ENCODE peak calls at places on chromosome 17, in nine cellular contexts. L is choroid plexus epithelial cell; C is psoas muscle; E is astrocyte of the cerebellum; U is Peyer's patch; V is ascending aorta; J is mammary epithelial cell; G is A549; T is CD8-positive, alpha-beta T cell. F is an unnamed sample.

GRCh38 chr17:20191066-20191465 is 181.9 kb downstream of the SPECC1 start:
- DNase-seq in L (peak; percentile 93), C (no peak), E (peak; percentile 82), U (no peak), V (no peak), J (peak; percentile 90), G (no peak), T (no peak), F (no peak)

GRCh38 chr17:48499248-48499647 is 31.6 kb downstream of the HOXB1 start:
- DNase-seq in L (no peak), C (no peak), E (no peak), U (no peak), V (no peak), J (peak; percentile 44), G (no peak), T (no peak), F (no peak)

GRCh38 chr17:57599271-57600045 is 145.6 kb downstream of the CCDC182 start:
- DNase-seq in L (no peak), C (no peak), E (no peak), U (peak; percentile 69), V (no peak), J (no peak), G (no peak), T (peak; percentile 74), F (peak; percentile 20)

GRCh38 chr17:69428252-69428980 is 13.9 kb downstream of the MAP2K6 start:
- DNase-seq in L (no peak), C (no peak), E (no peak), U (no peak), V (no peak), J (no peak), G (no peak), T (no peak), F (peak; percentile 12)

GRCh38 chr17:5049314-5049819 is 14.1 kb upstream of the SLC52A1 start:
- DNase-seq in L (no peak), C (no peak), E (no peak), U (peak; percentile 91), V (no peak), J (no peak), G (no peak), T (peak; percentile 79), F (peak; percentile 81)

GRCh38 chr17:8248751-8249607 is at the start of gene PFAS:
- DNase-seq in L (peak; percentile 92), C (peak; percentile 98), E (peak; percentile 73), U (peak; percentile 99), V (peak; percentile 98), J (peak; percentile 93), G (peak; percentile 97), T (peak; percentile 98), F (peak; percentile 97)

GRCh38 chr17:12097326-12097725 is 76.6 kb downstream of the MAP2K4 start:
- DNase-seq in L (no peak), C (no peak), E (no peak), U (no peak), V (no peak), J (no peak), G (no peak), T (no peak), F (no peak)

GRCh38 chr17:57993471-57994365 is 5.7 kb upstream of the VEZF1 start:
- DNase-seq in L (peak; percentile 30), C (no peak), E (no peak), U (no peak), V (no peak), J (no peak), G (no peak), T (no peak), F (peak; percentile 54)

GRCh38 chr17:50667259-50668024 is 32.8 kb downstream of the ABCC3 start:
- DNase-seq in L (no peak), C (no peak), E (no peak), U (no peak), V (no peak), J (no peak), G (no peak), T (no peak), F (no peak)

GRCh38 chr17:81289627-81290026 is 5.5 kb downstream of the SLC38A10 start:
- DNase-seq in L (no peak), C (no peak), E (no peak), U (no peak), V (no peak), J (no peak), G (no peak), T (no peak), F (no peak)

GRCh38 chr17:61689610-61690180 is 98.7 kb upstream of the NACA2 start:
- DNase-seq in L (peak; percentile 11), C (no peak), E (no peak), U (no peak), V (no peak), J (peak; percentile 12), G (no peak), T (no peak), F (no peak)

GRCh38 chr17:4483012-4483840 is 15.5 kb upstream of the SPNS2 start:
- DNase-seq in L (no peak), C (no peak), E (no peak), U (peak; percentile 75), V (no peak), J (peak; percentile 80), G (peak; percentile 53), T (no peak), F (no peak)

GRCh38 chr17:50272711-50273653 is 1.3 kb upstream of the TMEM92 start:
- DNase-seq in L (peak; percentile 64), C (peak; percentile 75), E (no peak), U (peak; percentile 70), V (no peak), J (no peak), G (peak; percentile 73), T (peak; percentile 74), F (peak; percentile 24)

GRCh38 chr17:65283704-65284103 is 146.5 kb downstream of the RGS9 start:
- DNase-seq in L (no peak), C (no peak), E (no peak), U (peak; percentile 67), V (peak; percentile 55), J (no peak), G (no peak), T (no peak), F (no peak)

GRCh38 chr17:49565948-49566491 is 9.7 kb upstream of the NXPH3 start:
- DNase-seq in L (peak; percentile 90), C (peak; percentile 91), E (no peak), U (peak; percentile 61), V (peak; percentile 94), J (peak; percentile 38), G (no peak), T (no peak), F (no peak)

GRCh38 chr17:8072339-8072726 is 15.2 kb downstream of the ALOX12B start:
- DNase-seq in L (no peak), C (no peak), E (no peak), U (no peak), V (no peak), J (no peak), G (no peak), T (no peak), F (no peak)

GRCh38 chr17:71830916-71831315 is 289.9 kb upstream of the SOX9 start:
- DNase-seq in L (no peak), C (no peak), E (no peak), U (no peak), V (no peak), J (no peak), G (no peak), T (no peak), F (no peak)
- TF ChIP-seq CTCF in L (peak; percentile 21), C (no peak), E (peak; percentile 43), U (no peak), V (no peak), J (no peak), G (no peak), T (no peak), F (no peak)

GRCh38 chr17:76716834-76717205 is 6.1 kb upstream of the MXRA7 start:
- DNase-seq in L (peak; percentile 98), C (peak; percentile 26), E (peak; percentile 73), U (no peak), V (no peak), J (peak; percentile 37), G (no peak), T (no peak), F (no peak)
- H3K4me3 ChIP-seq in L (peak overlapping the region; percentile 32), C (peak overlapping the region; percentile 13), E (no peak overlapping the region), U (no peak overlapping the region), V (no peak overlapping the region), J (no peak overlapping the region), G (no peak overlapping the region), T (no peak overlapping the region), F (no peak overlapping the region)

DNA sequence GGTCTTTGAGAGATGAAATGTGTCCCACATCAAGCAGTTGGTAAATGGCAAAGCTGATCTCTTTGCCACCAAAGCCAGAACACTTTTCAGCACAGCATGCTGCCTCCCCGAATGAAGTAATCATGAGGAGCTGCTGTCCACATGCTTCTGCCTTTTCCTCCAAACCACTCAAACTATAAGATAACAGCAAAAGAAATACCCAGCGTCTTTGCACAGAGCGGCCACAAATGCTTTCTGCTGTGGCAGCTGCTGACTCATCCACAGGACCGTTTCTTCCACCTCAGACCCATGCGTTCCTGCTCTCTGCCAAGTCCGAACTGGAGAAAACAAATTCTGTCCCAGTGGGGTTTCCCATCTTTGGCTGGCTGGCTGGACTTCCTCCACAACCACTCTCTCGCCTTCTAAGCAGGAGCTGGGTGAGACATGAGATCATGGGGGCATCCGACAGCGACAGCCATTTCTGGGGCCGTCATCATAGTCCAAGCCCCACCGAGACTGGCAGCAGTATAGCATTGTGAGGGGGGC is 27.1 kb downstream of the TBC1D3B start:
- DNase-seq in L (peak; percentile 88), C (peak; percentile 74), E (peak; percentile 94), U (no peak), V (peak; percentile 63), J (peak; percentile 23), G (no peak), T (no peak), F (no peak)
- TF ChIP-seq CTCF in L (no peak), C (no peak), E (no peak), U (no peak), V (no peak), J (no peak), G (no peak), T (peak; percentile 11), F (no peak)

GRCh38 chr17:77474292-77474988 is 333.7 kb downstream of the SEC14L1 start:
- DNase-seq in L (no peak), C (no peak), E (no peak), U (no peak), V (no peak), J (no peak), G (no peak), T (no peak), F (no peak)

GRCh38 chr17:77471984-77472836 is 331.4 kb downstream of the SEC14L1 start:
- DNase-seq in L (peak; percentile 95), C (peak; percentile 51), E (peak; percentile 90), U (no peak), V (no peak), J (peak; percentile 76), G (no peak), T (no peak), F (peak; percentile 56)

GRCh38 chr17:77470800-77471733 is 330.3 kb downstream of the SEC14L1 start:
- DNase-seq in L (peak; percentile 63), C (peak; percentile 60), E (no peak), U (no peak), V (no peak), J (no peak), G (peak; percentile 53), T (no peak), F (no peak)

GRCh38 chr17:77473615-77474226 is 333.0 kb downstream of the SEC14L1 start:
- DNase-seq in L (no peak), C (no peak), E (no peak), U (no peak), V (no peak), J (peak; percentile 87), G (no peak), T (no peak), F (peak; percentile 59)

DNA sequence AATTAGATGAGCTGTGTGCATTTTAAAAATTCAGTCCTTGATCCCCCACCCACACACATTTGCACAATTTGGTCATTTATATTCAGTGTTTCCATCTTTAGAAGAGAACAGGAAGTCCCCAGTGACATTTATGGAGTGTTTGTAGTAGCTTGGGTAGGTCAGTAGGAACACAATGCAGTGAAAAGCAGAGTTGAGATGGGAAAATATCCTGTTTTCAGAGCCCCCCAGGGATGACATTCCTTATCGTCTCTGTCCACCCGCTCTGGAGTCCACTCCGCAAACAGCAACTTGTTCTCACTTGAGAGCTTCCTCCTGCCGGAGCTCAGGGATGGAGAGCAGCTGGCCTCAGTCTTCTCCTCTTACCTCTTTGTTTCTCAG is 332.1 kb downstream of the SEC14L1 start:
- DNase-seq in L (no peak), C (no peak), E (no peak), U (no peak), V (no peak), J (no peak), G (no peak), T (no peak), F (no peak)
- H3K4me3 ChIP-seq in L (no peak overlapping the region), C (no peak overlapping the region), E (no peak overlapping the region), U (no peak overlapping the region), V (no peak overlapping the region), J (no peak overlapping the region), G (no peak overlapping the region), T (peak overlapping the region; percentile 33), F (no peak overlapping the region)

F was measured in GM12865.